ENCODE peak calls at places on chromosomes 1 and 21, in nine cellular contexts. M is thoracic aorta; S is A549; W is CD4-positive, alpha-beta T cell; N is type B pancreatic cell; E is omental fat pad; B is breast epithelium; I is left ventricle myocardium inferior; A is body of pancreas. J is an unnamed sample.

GRCh38 chr1:117857434-117857833 is 72.0 kb downstream of the GDAP2 start:
- DNase-seq in M (no peak), S (no peak), W (no peak), N (no peak), E (no peak), B (no peak), I (no peak), A (no peak), J (no peak)

GRCh38 chr1:90561384-90561783 is 155.7 kb downstream of the BARHL2 start:
- DNase-seq in M (no peak), S (no peak), W (no peak), N (no peak), E (no peak), B (no peak), I (no peak), A (no peak), J (no peak)

GRCh38 chr1:69946935-69947334 is 258.4 kb downstream of the LRRC40 start:
- DNase-seq in M (no peak), S (no peak), W (no peak), N (no peak), E (no peak), B (no peak), I (no peak), A (no peak), J (no peak)

GRCh38 chr1:212703991-212704564 is 4.4 kb upstream of the BATF3 start:
- DNase-seq in M (no peak), S (no peak), W (no peak), N (peak), E (no peak), B (no peak), I (no peak), A (no peak), J (no peak)

GRCh38 chr1:232186936-232187335 is 443.0 kb downstream of the SIPA1L2 start:
- DNase-seq in M (no peak), S (no peak), W (no peak), N (no peak), E (no peak), B (no peak), I (no peak), A (no peak), J (no peak)

GRCh38 chr1:225152061-225152460 is 222.6 kb downstream of the DNAH14 start:
- DNase-seq in M (no peak), S (no peak), W (no peak), N (no peak), E (no peak), B (no peak), I (no peak), A (no peak), J (no peak)

GRCh38 chr1:59814901-59815825 is at the start of gene HOOK1:
- DNase-seq in M (no peak), S (peak), W (no peak), N (no peak), E (no peak), B (peak), I (no peak), A (peak), J (no peak)

GRCh38 chr1:177648138-177648537 is 321.7 kb downstream of the SEC16B start:
- DNase-seq in M (no peak), S (no peak), W (no peak), N (no peak), E (no peak), B (no peak), I (no peak), A (no peak), J (no peak)

GRCh38 chr1:43538143-43538487 is 7.4 kb downstream of the PTPRF start:
- DNase-seq in M (no peak), S (no peak), W (no peak), N (no peak), E (no peak), B (no peak), I (no peak), A (no peak), J (no peak)

GRCh38 chr1:183841950-183842816 is 37.3 kb downstream of the RGL1 start:
- DNase-seq in M (no peak), S (no peak), W (no peak), N (no peak), E (no peak), B (peak), I (peak), A (peak), J (no peak)

GRCh38 chr1:6547301-6547700 is 7.0 kb downstream of the NOL9 start:
- DNase-seq in M (no peak), S (no peak), W (no peak), N (no peak), E (no peak), B (no peak), I (no peak), A (no peak), J (no peak)

GRCh38 chr1:38964140-38964548 is 22.5 kb upstream of the RHBDL2 start:
- DNase-seq in M (no peak), S (peak), W (no peak), N (no peak), E (no peak), B (no peak), I (no peak), A (no peak), J (no peak)

GRCh38 chr21:33769057-33769456 is 126.8 kb downstream of the ITSN1 start:
- DNase-seq in M (no peak), S (no peak), W (no peak), N (no peak), E (no peak), B (no peak), I (no peak), A (no peak), J (no peak)

GRCh38 chr1:7290971-7291970 is 479.8 kb upstream of the VAMP3 start:
- DNase-seq in M (no peak), S (no peak), W (no peak), N (peak), E (no peak), B (no peak), I (peak), A (peak), J (no peak)

GRCh38 chr1:31073044-31073443 is 7.5 kb upstream of the PUM1 start:
- DNase-seq in M (no peak), S (no peak), W (no peak), N (no peak), E (no peak), B (no peak), I (no peak), A (no peak), J (no peak)

GRCh38 chr21:23475518-23476189 is 2131.6 kb downstream of the MRPL39 start:
- DNase-seq in M (no peak), S (no peak), W (no peak), N (no peak), E (no peak), B (no peak), I (no peak), A (no peak), J (no peak)

GRCh38 chr1:11784993-11785769 is 20.6 kb downstream of the MTHFR start:
- DNase-seq in M (no peak), S (peak), W (no peak), N (no peak), E (no peak), B (no peak), I (peak), A (peak), J (peak)

GRCh38 chr1:214935258-214935657 is 147.3 kb upstream of the KCNK2 start:
- DNase-seq in M (no peak), S (no peak), W (no peak), N (no peak), E (no peak), B (no peak), I (no peak), A (no peak), J (no peak)

GRCh38 chr1:218705911-218706893 is 361.1 kb downstream of the TGFB2 start:
- DNase-seq in M (no peak), S (peak), W (no peak), N (no peak), E (no peak), B (peak), I (no peak), A (peak), J (no peak)

DNA sequence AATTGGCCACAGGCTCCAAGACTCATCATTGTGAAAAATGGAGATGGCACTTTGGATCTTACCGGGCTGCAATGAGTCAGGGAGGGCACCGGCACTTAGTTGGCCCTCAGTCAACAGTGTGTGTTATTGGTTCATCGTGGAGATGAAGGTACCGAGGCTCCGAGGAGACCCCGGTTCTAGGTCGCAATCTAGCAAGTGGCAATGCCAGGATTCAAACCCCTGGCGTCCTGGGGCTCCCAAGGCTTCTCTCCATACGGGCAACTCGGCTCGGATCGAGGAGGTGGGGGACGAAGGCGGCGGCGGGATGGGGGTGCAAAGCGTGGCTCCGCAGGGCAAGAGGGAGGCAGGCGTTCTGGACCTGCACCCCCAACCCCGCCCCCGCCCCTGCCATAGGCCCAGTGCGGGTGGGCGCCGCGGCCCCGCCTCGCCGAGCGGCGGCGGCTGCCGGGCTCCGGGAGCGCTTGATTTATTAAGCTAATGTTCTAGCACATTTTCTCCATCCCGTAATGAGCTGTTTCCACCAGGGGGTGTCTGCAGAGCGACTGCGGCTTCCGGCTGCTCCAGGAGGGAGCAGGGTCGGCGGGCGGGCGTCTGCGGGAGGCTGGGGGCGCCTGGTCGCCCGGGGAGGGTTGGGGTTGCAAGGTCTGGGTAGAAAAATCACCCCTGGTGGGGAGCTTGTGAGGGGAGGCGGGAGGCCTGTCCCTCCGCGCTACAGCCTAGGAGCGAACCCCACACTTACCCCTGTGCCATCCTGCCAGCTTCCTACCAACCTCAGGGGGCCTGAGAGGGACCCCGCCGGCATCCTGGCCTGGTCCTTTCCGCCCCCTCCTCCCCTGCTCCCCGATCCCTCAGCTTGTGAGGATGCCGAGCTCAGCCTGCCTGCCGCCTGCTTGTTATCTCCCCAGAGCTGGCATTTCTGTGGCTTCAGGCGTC is 48.7 kb upstream of the ACOT11 start:
- DNase-seq in M (no peak), S (peak), W (peak), N (no peak), E (no peak), B (no peak), I (no peak), A (peak), J (no peak)
- TF ChIP-seq CTCF in M (peak), S (peak), W (peak), N (peak), E (no peak), B (no peak), I (peak), A (peak), J (peak)

DNA sequence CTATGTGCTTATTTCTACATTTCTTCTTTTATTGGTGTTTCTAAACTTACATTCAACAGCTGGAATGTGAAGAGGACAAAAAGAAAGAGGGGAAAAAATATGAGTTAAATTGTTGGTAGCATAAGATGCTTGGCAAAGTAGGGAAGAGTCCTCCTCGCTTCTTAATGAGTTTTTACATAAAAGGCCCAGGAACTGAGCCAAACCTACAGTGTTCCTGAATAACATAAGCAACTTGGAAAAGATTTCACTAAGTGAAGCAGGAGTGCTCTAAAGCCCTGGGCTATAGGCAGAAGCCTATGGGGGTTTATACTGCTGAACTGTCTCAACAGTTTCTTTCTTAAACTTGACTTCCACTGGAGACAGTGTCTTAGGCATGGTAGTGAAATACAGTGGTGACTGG is 115.0 kb upstream of the USP25 start:
- DNase-seq in M (no peak), S (no peak), W (no peak), N (no peak), E (no peak), B (no peak), I (no peak), A (no peak), J (no peak)
- TF ChIP-seq CTCF in M (no peak), S (no peak), W (no peak), N (no peak), E (no peak), B (no peak), I (no peak), A (no peak), J (no peak)

GRCh38 chr1:21175324-21175669 is 1.4 kb downstream of the EIF4G3 start:
- DNase-seq in M (no peak), S (no peak), W (peak), N (no peak), E (no peak), B (peak), I (peak), A (peak), J (no peak)
- TF ChIP-seq CTCF in M (no peak), S (no peak), W (no peak), N (no peak), E (no peak), B (no peak), I (no peak), A (no peak), J (no peak)

DNA sequence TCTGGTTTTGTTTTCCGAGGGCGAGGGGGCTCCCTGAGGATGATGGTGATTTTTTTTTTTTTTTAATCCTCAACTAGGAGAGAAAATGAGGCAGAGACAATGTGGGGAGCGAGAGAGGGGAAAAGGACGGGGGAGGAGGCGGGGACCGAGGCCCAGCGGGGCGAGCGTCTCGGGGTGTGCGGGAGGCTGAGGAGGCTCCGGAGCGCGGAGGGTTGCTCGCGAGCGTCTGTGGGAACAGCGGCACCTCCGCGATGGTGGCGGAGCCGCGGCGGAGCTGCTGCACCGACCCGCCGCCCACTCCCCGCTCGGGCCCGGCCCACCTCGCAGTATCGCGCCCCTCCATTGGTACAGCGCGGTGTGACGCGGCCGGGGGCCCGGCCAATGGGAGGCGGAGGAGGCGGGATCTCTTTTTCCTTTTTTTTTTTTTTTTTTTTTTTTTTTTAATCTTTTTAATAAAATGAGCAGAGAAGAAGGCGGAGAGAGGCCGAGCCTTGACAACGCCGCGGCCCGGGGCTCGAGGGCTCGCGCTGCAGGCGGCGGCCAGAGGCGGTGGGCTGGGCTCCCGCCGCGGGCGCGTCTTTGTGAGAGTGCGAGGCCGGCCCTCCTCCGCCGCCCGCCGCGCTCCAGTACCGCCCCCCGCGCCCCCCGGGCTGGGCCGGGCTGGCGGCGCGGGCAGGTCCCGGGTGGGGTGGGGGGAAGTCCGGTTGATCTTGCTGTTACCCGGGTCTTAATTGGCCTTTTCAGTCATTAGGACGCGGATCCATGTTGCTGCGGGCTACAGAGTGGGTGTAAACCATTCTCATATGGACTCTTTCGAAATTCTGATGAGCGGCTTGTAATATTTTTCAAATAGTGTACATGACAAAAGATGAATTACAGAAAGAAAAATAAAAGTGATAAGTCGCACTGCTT is at the start of gene RERE:
- DNase-seq in M (peak), S (peak), W (peak), N (peak), E (peak), B (peak), I (peak), A (peak), J (peak)
- TF ChIP-seq CTCF in M (no peak), S (no peak), W (no peak), N (peak), E (no peak), B (no peak), I (peak), A (peak), J (no peak)

GRCh38 chr1:160780398-160780755 is 15.6 kb upstream of the LY9 start:
- DNase-seq in M (no peak), S (no peak), W (no peak), N (no peak), E (no peak), B (no peak), I (no peak), A (no peak), J (no peak)
- TF ChIP-seq CTCF in M (no peak), S (no peak), W (no peak), N (no peak), E (no peak), B (no peak), I (no peak), A (no peak), J (no peak)

GRCh38 chr21:37079211-37079824 is 6.3 kb downstream of the TTC3 start:
- DNase-seq in M (no peak), S (no peak), W (no peak), N (no peak), E (no peak), B (no peak), I (no peak), A (no peak), J (no peak)
- TF ChIP-seq CTCF in M (no peak), S (no peak), W (peak), N (peak), E (no peak), B (no peak), I (peak), A (no peak), J (no peak)

DNA sequence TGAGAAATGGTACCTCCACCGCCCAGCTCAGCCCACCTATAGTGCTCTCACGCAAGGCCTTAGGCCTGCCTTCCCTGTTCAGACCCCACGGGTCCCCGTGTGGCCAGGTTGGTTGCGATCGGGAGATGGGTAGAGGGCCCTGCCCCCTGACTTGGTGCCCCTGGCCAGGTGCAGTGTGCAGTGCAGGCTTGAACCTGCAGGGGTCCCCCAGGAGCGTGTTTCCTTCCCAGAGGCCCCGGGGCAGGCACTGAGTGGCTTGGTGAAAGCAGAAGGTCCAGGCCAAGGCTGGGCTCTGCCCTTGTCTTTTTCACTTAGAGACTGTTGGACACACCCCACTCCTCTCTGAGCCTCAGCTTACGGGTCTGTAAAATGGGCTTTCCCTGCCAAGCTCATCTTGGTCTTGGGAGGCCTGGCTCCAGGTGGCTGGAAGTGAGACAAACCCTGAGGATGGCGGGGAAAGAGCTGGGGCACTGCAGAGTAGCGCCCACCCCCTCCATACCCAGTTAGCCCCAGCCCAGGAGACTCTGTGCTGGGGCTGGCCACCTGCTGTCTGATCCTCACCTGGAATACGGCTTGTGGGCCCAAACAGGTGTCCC is 9.3 kb upstream of the HES5 start:
- DNase-seq in M (no peak), S (no peak), W (no peak), N (no peak), E (no peak), B (no peak), I (no peak), A (no peak), J (no peak)
- TF ChIP-seq CTCF in M (no peak), S (no peak), W (peak), N (peak), E (no peak), B (no peak), I (peak), A (peak), J (no peak)